ENCODE peak calls at places on chromosome 9, in six cellular contexts. C is activated CD4-positive, alpha-beta memory T cell treated with anti-CD3 and anti-CD28 coated beads, Interleukin-2, amount 10 ng/mL, durations not matched to agents 7 days and 5 days; A is activated CD8-positive, alpha-beta T cell treated with anti-CD3 and anti-CD28 coated beads for 36 hours; D is KBM-7; I is GF-D8; S is NCI-H82. Y is an unnamed sample.

GRCh38 chr9:88535226-88535931 is 401 bp downstream of the NXNL2 start:
- DNase-seq in S (peak), C (no peak), D (no peak), A (peak), I (no peak), Y (no peak)

GRCh38 chr9:126999315-127000068 is 84.9 kb downstream of the RALGPS1 start:
- DNase-seq in D (no peak), I (no peak), A (no peak), C (no peak), S (no peak), Y (no peak)

GRCh38 chr9:86614871-86615849 is 260.9 kb upstream of the TUT7 start:
- DNase-seq in C (no peak), A (peak), I (no peak), D (peak), S (peak), Y (no peak)

GRCh38 chr9:93937193-93937592 is 18.0 kb downstream of the BARX1 start:
- DNase-seq in C (no peak), A (no peak), S (no peak), D (no peak), I (no peak), Y (no peak)

GRCh38 chr9:87007711-87008360 is 60.5 kb upstream of the GAS1 start:
- DNase-seq in D (no peak), A (no peak), C (no peak), S (no peak), I (no peak), Y (no peak)

GRCh38 chr9:29078063-29078660 is 1504.9 kb upstream of the C9orf72 start:
- DNase-seq in S (no peak), I (no peak), A (no peak), D (no peak), C (no peak), Y (no peak)

GRCh38 chr9:35749515-35750255 is 598 bp downstream of the RGP1 start:
- DNase-seq in D (no peak), I (no peak), C (peak), S (peak), A (peak), Y (no peak)

GRCh38 chr9:87766697-87767096 is 40.8 kb downstream of the CTSL start:
- DNase-seq in A (no peak), S (no peak), D (no peak), I (no peak), C (no peak), Y (no peak)

GRCh38 chr9:101479337-101480045 is 43.9 kb upstream of the ALDOB start:
- DNase-seq in D (no peak), I (no peak), C (no peak), A (no peak), S (no peak), Y (no peak)

GRCh38 chr9:21674894-21675293 is 127.5 kb upstream of the MTAP start:
- DNase-seq in C (no peak), A (no peak), S (no peak), D (no peak), I (no peak), Y (no peak)

GRCh38 chr9:72390896-72391295 is 25.9 kb upstream of the ZFAND5 start:
- DNase-seq in I (no peak), S (peak), C (no peak), A (no peak), D (no peak), Y (no peak)

GRCh38 chr9:133139246-133140173 is 18.5 kb upstream of the RALGDS start:
- DNase-seq in D (no peak), C (no peak), S (no peak), I (no peak), A (no peak), Y (no peak)

GRCh38 chr9:103789686-103790085 is 304.4 kb upstream of the SMC2 start:
- DNase-seq in C (no peak), A (no peak), I (no peak), D (peak), S (peak), Y (no peak)

GRCh38 chr9:98010450-98010849 is 27.3 kb downstream of the ANP32B start:
- DNase-seq in S (no peak), D (no peak), C (no peak), A (peak), I (no peak), Y (no peak)

GRCh38 chr9:133189826-133190225 is 19.2 kb downstream of the OBP2B start:
- DNase-seq in I (no peak), A (no peak), D (no peak), S (no peak), C (no peak), Y (no peak)

GRCh38 chr9:136546697-136547481 is 1.0 kb upstream of the NOTCH1 start:
- DNase-seq in D (peak), C (peak), A (peak), S (no peak), I (peak), Y (no peak)

GRCh38 chr9:133818444-133818843 is 80.3 kb upstream of the SARDH start:
- DNase-seq in I (no peak), A (no peak), D (no peak), S (peak), C (no peak), Y (no peak)

GRCh38 chr9:37220971-37221370 is 100.6 kb downstream of the ZCCHC7 start:
- DNase-seq in I (no peak), C (no peak), A (no peak), S (peak), D (no peak), Y (no peak)

GRCh38 chr9:16726023-16726422 is 144.4 kb downstream of the BNC2 start:
- DNase-seq in D (no peak), C (no peak), I (no peak), A (no peak), S (no peak), Y (no peak)

GRCh38 chr9:82668724-82669324 is 394.1 kb downstream of the RASEF start:
- DNase-seq in A (no peak), I (no peak), S (no peak), C (no peak), D (no peak), Y (no peak)

GRCh38 chr9:114033397-114034103 is 44.5 kb downstream of the AMBP start:
- DNase-seq in D (peak), C (peak), A (peak), I (no peak), S (peak), Y (no peak)

GRCh38 chr9:131799177-131799823 is 59.4 kb upstream of the RAPGEF1 start:
- DNase-seq in A (peak), C (peak), I (no peak), D (peak), S (peak), Y (no peak)

Y was measured in NCI-H524 treated with DMSO at 0.1 percent for 48 hours.